ENCODE peak calls at places on chromosome 5, in seven cellular contexts. Y is pancreas; T is Ammon's horn; E is tibial artery; P is stomach; Q is nephron progenitor cell; C is activated naive CD8-positive, alpha-beta T cell treated with anti-CD3 and anti-CD28 coated beads, Interleukin-2, amount 50 U/mL, for 24 hours. U is an unnamed sample.

GRCh38 chr5:153135416-153135815 is 355.1 kb upstream of the GRIA1 start:
- DNase-seq in T (no peak), Y (no peak), C (no peak), E (no peak), P (no peak), Q (no peak), U (no peak)

GRCh38 chr5:160272889-160273288 is 39.5 kb downstream of the CCNJL start:
- DNase-seq in Y (no peak), C (no peak), T (no peak), Q (no peak), E (no peak), P (no peak), U (no peak)

GRCh38 chr5:404666-405241 is 38.2 kb upstream of the EXOC3 start:
- DNase-seq in C (no peak), T (no peak), P (no peak), E (no peak), Y (no peak), Q (no peak), U (no peak)

GRCh38 chr5:107926121-107926520 is 255.4 kb upstream of the EFNA5 start:
- DNase-seq in C (no peak), Q (no peak), T (no peak), P (no peak), Y (no peak), E (no peak), U (no peak)

GRCh38 chr5:2735996-2736395 is 15.5 kb downstream of the IRX2 start:
- DNase-seq in P (no peak), Y (no peak), C (no peak), T (no peak), Q (no peak), E (no peak), U (no peak)

GRCh38 chr5:134371834-134372340 is 518 bp downstream of the UBE2B start:
- DNase-seq in P (peak), Y (peak), Q (peak), E (peak), T (peak), C (peak), U (peak)

GRCh38 chr5:21834863-21835262 is 1018.3 kb downstream of the CDH12 start:
- DNase-seq in T (no peak), E (no peak), P (no peak), C (no peak), Q (no peak), Y (no peak), U (no peak)

GRCh38 chr5:968953-969352 is 39.6 kb upstream of the NKD2 start:
- DNase-seq in Q (no peak), P (no peak), C (no peak), E (no peak), Y (no peak), T (no peak), U (no peak)

GRCh38 chr5:66306105-66306843 is 162.2 kb downstream of the SREK1 start:
- DNase-seq in Y (peak), C (peak), T (peak), E (peak), Q (peak), P (peak), U (peak)

GRCh38 chr5:175734016-175734415 is 76.1 kb downstream of the HRH2 start:
- DNase-seq in E (no peak), Y (no peak), P (no peak), Q (no peak), C (no peak), T (no peak), U (no peak)

GRCh38 chr5:149730620-149731331 is 666 bp downstream of the PPARGC1B start:
- DNase-seq in E (peak), Y (peak), Q (peak), P (peak), T (peak), C (peak), U (peak)

GRCh38 chr5:147805030-147805454 is 22.5 kb upstream of the JAKMIP2 start:
- DNase-seq in P (no peak), E (no peak), Q (no peak), Y (no peak), T (no peak), C (peak), U (no peak)

GRCh38 chr5:113212244-113212920 is 222.4 kb downstream of the TSSK1B start:
- DNase-seq in Y (peak), E (no peak), P (no peak), Q (no peak), T (peak), C (no peak), U (no peak)

GRCh38 chr5:95148453-95148852 is 136.4 kb downstream of the MCTP1 start:
- DNase-seq in Q (no peak), E (no peak), P (no peak), Y (no peak), C (no peak), T (no peak), U (no peak)

GRCh38 chr5:170293273-170293672 is 4.3 kb downstream of the LCP2 start:
- DNase-seq in Q (no peak), T (peak), P (no peak), Y (no peak), C (peak), E (peak), U (peak)